ENCODE peak calls at places on chromosomes 16 and 17, in ten cellular contexts. E, C, N, O, X, B, F, G, L and Q are unnamed samples.

GRCh38 chr17:43871947-43872690 is 25.1 kb downstream of the CD300LG start:
- DNase-seq in L (peak; percentile 28), E (no peak), F (peak; percentile 19), N (no peak), O (no peak), C (no peak), B (no peak), X (no peak), G (no peak), Q (no peak)

GRCh38 chr17:32461853-32462617 is 17.7 kb downstream of the PSMD11 start:
- DNase-seq in G (peak; percentile 75), N (peak; percentile 80), L (no peak), E (peak; percentile 60), B (no peak), X (peak; percentile 74), F (peak; percentile 61), C (peak; percentile 34), O (peak; percentile 17), Q (no peak)

GRCh38 chr16:84829168-84829965 is 9.6 kb downstream of the CRISPLD2 start:
- DNase-seq in O (no peak), F (peak; percentile 96), L (no peak), N (no peak), C (peak; percentile 15), B (peak; percentile 80), E (no peak), X (peak; percentile 90), G (no peak), Q (no peak)

GRCh38 chr17:78132086-78132676 is 1.6 kb downstream of the TMC8 start:
- DNase-seq in E (peak; percentile 76), G (no peak), X (no peak), F (no peak), O (peak; percentile 55), N (peak; percentile 68), C (no peak), B (no peak), L (peak; percentile 93), Q (no peak)

GRCh38 chr16:10317425-10318001 is 68.3 kb upstream of the ATF7IP2 start:
- DNase-seq in L (no peak), C (no peak), B (no peak), G (no peak), N (no peak), O (no peak), F (no peak), E (no peak), X (no peak), Q (no peak)

GRCh38 chr17:6711681-6712057 is 1.5 kb downstream of the SLC13A5 start:
- DNase-seq in O (no peak), X (no peak), L (no peak), F (no peak), C (no peak), G (peak; percentile 79), E (peak; percentile 48), B (no peak), N (no peak), Q (no peak)

GRCh38 chr17:47956818-47957590 is 679 bp downstream of the PRR15L start:
- DNase-seq in E (peak; percentile 41), G (peak; percentile 60), C (no peak), L (no peak), B (no peak), O (no peak), N (no peak), F (no peak), X (no peak), Q (no peak)

GRCh38 chr17:29386760-29387159 is 3.4 kb upstream of the TAOK1 start:
- DNase-seq in G (no peak), B (no peak), E (no peak), O (no peak), X (no peak), F (no peak), N (no peak), L (no peak), C (no peak), Q (no peak)

GRCh38 chr16:16151315-16151714 is 72.0 kb downstream of the ABCC6 start:
- DNase-seq in O (no peak), L (peak; percentile 16), E (no peak), F (no peak), C (no peak), N (no peak), B (no peak), X (no peak), G (no peak), Q (no peak)

GRCh38 chr17:652310-652709 is 62.3 kb downstream of the VPS53 start:
- DNase-seq in C (peak; percentile 58), N (no peak), X (no peak), E (no peak), L (no peak), G (no peak), F (no peak), O (no peak), B (no peak), Q (no peak)